ENCODE peak calls at places on chromosomes 2 and 18, in ten cellular contexts. C, H, T, N, L, J, B, W, P and X are unnamed samples.

GRCh38 chr2:169511818-169512217 is 2.3 kb downstream of the KLHL41 start:
- DNase-seq in C (no peak), H (no peak), T (no peak), N (no peak), L (no peak), J (no peak), B (no peak), W (no peak), P (no peak), X (no peak)

GRCh38 chr2:48715042-48715899 is 40.3 kb downstream of the LHCGR start:
- DNase-seq in C (no peak), H (no peak), T (no peak), N (no peak), L (no peak), J (no peak), B (no peak), W (no peak), P (peak), X (no peak)

GRCh38 chr2:232897971-232898408 is 27.9 kb downstream of the SNORC start:
- DNase-seq in C (no peak), H (no peak), T (no peak), N (no peak), L (peak), J (no peak), B (no peak), W (peak), P (no peak), X (no peak)

GRCh38 chr2:15989559-15989958 is 49.2 kb downstream of the MYCN start:
- DNase-seq in C (no peak), H (no peak), T (no peak), N (no peak), L (no peak), J (no peak), B (no peak), W (no peak), P (no peak), X (no peak)

GRCh38 chr2:96759548-96759947 is 1.2 kb upstream of the CNNM4 start:
- DNase-seq in C (no peak), H (no peak), T (no peak), N (no peak), L (no peak), J (no peak), B (no peak), W (no peak), P (no peak), X (no peak)

GRCh38 chr2:10774394-10774793 is 38.2 kb downstream of the PDIA6 start:
- DNase-seq in C (no peak), H (no peak), T (no peak), N (no peak), L (no peak), J (no peak), B (no peak), W (no peak), P (peak), X (no peak)

GRCh38 chr2:6800553-6800952 is 65.2 kb downstream of the CMPK2 start:
- DNase-seq in C (no peak), H (no peak), T (no peak), N (no peak), L (no peak), J (no peak), B (no peak), W (no peak), P (no peak), X (peak)

GRCh38 chr18:69956037-69956436 is 8.4 kb upstream of the CD226 start:
- DNase-seq in C (no peak), H (no peak), T (no peak), N (no peak), L (no peak), J (no peak), B (peak), W (no peak), P (no peak), X (no peak)

GRCh38 chr2:118849226-118850170 is 2.0 kb upstream of the EN1 start:
- DNase-seq in C (no peak), H (no peak), T (no peak), N (no peak), L (no peak), J (no peak), B (no peak), W (no peak), P (no peak), X (no peak)

GRCh38 chr2:171531291-171531690 is 9.0 kb downstream of the CYBRD1 start:
- DNase-seq in C (no peak), H (no peak), T (no peak), N (no peak), L (no peak), J (no peak), B (no peak), W (peak), P (peak), X (no peak)

GRCh38 chr2:232449964-232450363 is 6.0 kb upstream of the ALPI start:
- DNase-seq in C (no peak), H (no peak), T (no peak), N (no peak), L (no peak), J (no peak), B (no peak), W (peak), P (no peak), X (no peak)